ENCODE peak calls at places on chromosomes 6 and 20, in four cellular contexts. B is HT1080, K is neuronal stem cell, Q is NCI-H345. J is an unnamed sample.

GRCh38 chr6:28980797-28981390 is 24.2 kb downstream of the ZNF311 start:
- DNase-seq in B (peak; percentile 86), K (peak; percentile 81), Q (peak; percentile 63), J (peak; percentile 88)

GRCh38 chr20:21352703-21353102 is 44.6 kb downstream of the NKX2-4 start:
- DNase-seq in B (peak; percentile 12), K (no peak), Q (no peak), J (no peak)

GRCh38 chr6:40373267-40373666 is 213.9 kb downstream of the LRFN2 start:
- DNase-seq in B (no peak), K (no peak), Q (no peak), J (no peak)

GRCh38 chr6:35025241-35026188 is 115.6 kb downstream of the TCP11 start:
- DNase-seq in B (no peak), K (no peak), Q (no peak), J (no peak)

GRCh38 chr20:7851031-7851490 is 89.2 kb downstream of the HAO1 start:
- DNase-seq in B (peak; percentile 88), K (no peak), Q (no peak), J (no peak)

GRCh38 chr6:165971202-165971601 is 196.4 kb downstream of the TBXT start:
- DNase-seq in B (no peak), K (no peak), Q (no peak), J (no peak)

GRCh38 chr6:158500016-158500735 is 59.7 kb upstream of the TMEM181 start:
- DNase-seq in B (peak; percentile 33), K (no peak), Q (peak; percentile 70), J (no peak)

GRCh38 chr6:129730477-129731165 is 20.6 kb upstream of the ARHGAP18 start:
- DNase-seq in B (peak; percentile 57), K (no peak), Q (no peak), J (no peak)

GRCh38 chr6:19450651-19451050 is 386.5 kb upstream of the ID4 start:
- DNase-seq in B (no peak), K (no peak), Q (no peak), J (no peak)

GRCh38 chr6:52937908-52938307 is 28.4 kb upstream of the GSTA3 start:
- DNase-seq in B (peak; percentile 4), K (no peak), Q (no peak), J (no peak)

GRCh38 chr20:43295263-43295662 is 105.6 kb upstream of the PTPRT start:
- DNase-seq in B (no peak), K (no peak), Q (no peak), J (no peak)

GRCh38 chr6:311679-312220 is 19.5 kb downstream of the DUSP22 start:
- DNase-seq in B (no peak), K (no peak), Q (no peak), J (no peak)

GRCh38 chr20:17662333-17663039 is 19.6 kb downstream of the RRBP1 start:
- DNase-seq in B (no peak), K (no peak), Q (no peak), J (no peak)

GRCh38 chr6:63927538-63927937 is 291.9 kb downstream of the PHF3 start:
- DNase-seq in B (no peak), K (no peak), Q (no peak), J (no peak)

GRCh38 chr6:53336070-53336469 is 12.7 kb downstream of the ELOVL5 start:
- DNase-seq in B (no peak), K (no peak), Q (no peak), J (no peak)

J was measured in NCI-H748 treated with DMSO at 0.1 percent for 48 hours.